ENCODE peak calls at places on chromosome 13, in five cellular contexts. One of them, this sample, is unnamed.

GRCh38 chr13:79810018-79810417 is 329.1 kb downstream of the NDFIP2 start:
- DNase-seq in CD4-positive, alpha-beta T cell: no peak
- DNase-seq in body of pancreas: no peak
- DNase-seq in A549: no peak
- DNase-seq in cardiac muscle cell: no peak
- DNase-seq in this sample: no peak

GRCh38 chr13:21676611-21677021 is 5.7 kb downstream of the FGF9 start:
- DNase-seq in CD4-positive, alpha-beta T cell: no peak
- DNase-seq in body of pancreas: peak; percentile 46
- DNase-seq in A549: no peak
- DNase-seq in cardiac muscle cell: no peak
- DNase-seq in this sample: no peak

GRCh38 chr13:37503287-37503686 is 95.3 kb downstream of the POSTN start:
- DNase-seq in CD4-positive, alpha-beta T cell: no peak
- DNase-seq in body of pancreas: no peak
- DNase-seq in A549: no peak
- DNase-seq in cardiac muscle cell: no peak
- DNase-seq in this sample: no peak

GRCh38 chr13:30906411-30906990 is 430 bp downstream of the MEDAG start:
- DNase-seq in CD4-positive, alpha-beta T cell: no peak
- DNase-seq in body of pancreas: no peak
- DNase-seq in A549: no peak
- DNase-seq in cardiac muscle cell: peak; percentile 33
- DNase-seq in this sample: no peak

GRCh38 chr13:113647351-113648217 is 10.4 kb downstream of the ATP4B start:
- DNase-seq in CD4-positive, alpha-beta T cell: no peak
- DNase-seq in body of pancreas: peak; percentile 97
- DNase-seq in A549: peak; percentile 79
- DNase-seq in cardiac muscle cell: peak; percentile 45
- DNase-seq in this sample: no peak

GRCh38 chr13:60267498-60268202 is 103.9 kb upstream of the DIAPH3 start:
- DNase-seq in CD4-positive, alpha-beta T cell: peak; percentile 5
- DNase-seq in body of pancreas: peak; percentile 45
- DNase-seq in A549: peak; percentile 2
- DNase-seq in cardiac muscle cell: peak; percentile 9
- DNase-seq in this sample: no peak

GRCh38 chr13:23966691-23967615 is 69.7 kb upstream of the C1QTNF9B start:
- DNase-seq in CD4-positive, alpha-beta T cell: no peak
- DNase-seq in body of pancreas: no peak
- DNase-seq in A549: no peak
- DNase-seq in cardiac muscle cell: peak; percentile 40
- DNase-seq in this sample: no peak

GRCh38 chr13:46866150-46866549 is 30.7 kb downstream of the HTR2A start:
- DNase-seq in CD4-positive, alpha-beta T cell: no peak
- DNase-seq in body of pancreas: no peak
- DNase-seq in A549: peak; percentile 1
- DNase-seq in cardiac muscle cell: peak; percentile 85
- DNase-seq in this sample: no peak

GRCh38 chr13:48749144-48749543 is 95.4 kb downstream of the CYSLTR2 start:
- DNase-seq in CD4-positive, alpha-beta T cell: no peak
- DNase-seq in body of pancreas: no peak
- DNase-seq in A549: no peak
- DNase-seq in cardiac muscle cell: peak; percentile 34
- DNase-seq in this sample: no peak

GRCh38 chr13:111864566-111864965 is 202.4 kb upstream of the SOX1 start:
- DNase-seq in CD4-positive, alpha-beta T cell: no peak
- DNase-seq in body of pancreas: no peak
- DNase-seq in A549: no peak
- DNase-seq in cardiac muscle cell: no peak
- DNase-seq in this sample: no peak

GRCh38 chr13:30805132-30805537 is 69.8 kb downstream of the ALOX5AP start:
- DNase-seq in CD4-positive, alpha-beta T cell: no peak
- DNase-seq in body of pancreas: no peak
- DNase-seq in A549: no peak
- DNase-seq in cardiac muscle cell: no peak
- DNase-seq in this sample: no peak

GRCh38 chr13:93715866-93716265 is 489.3 kb downstream of the GPC6 start:
- DNase-seq in CD4-positive, alpha-beta T cell: no peak
- DNase-seq in body of pancreas: no peak
- DNase-seq in A549: no peak
- DNase-seq in cardiac muscle cell: no peak
- DNase-seq in this sample: no peak

GRCh38 chr13:46553521-46553885 is 533 bp downstream of the LRCH1 start:
- DNase-seq in CD4-positive, alpha-beta T cell: no peak
- DNase-seq in body of pancreas: no peak
- DNase-seq in A549: no peak
- DNase-seq in cardiac muscle cell: no peak
- DNase-seq in this sample: no peak

GRCh38 chr13:112253631-112254030 is 122.5 kb upstream of the SPACA7 start:
- DNase-seq in CD4-positive, alpha-beta T cell: no peak
- DNase-seq in body of pancreas: no peak
- DNase-seq in A549: no peak
- DNase-seq in cardiac muscle cell: no peak
- DNase-seq in this sample: no peak

GRCh38 chr13:29922281-29922821 is 71.9 kb upstream of the UBL3 start:
- DNase-seq in CD4-positive, alpha-beta T cell: no peak
- DNase-seq in body of pancreas: no peak
- DNase-seq in A549: peak; percentile 16
- DNase-seq in cardiac muscle cell: peak; percentile 25
- DNase-seq in this sample: no peak

GRCh38 chr13:51033431-51034185 is 77.5 kb downstream of the C13orf42 start:
- DNase-seq in CD4-positive, alpha-beta T cell: no peak
- DNase-seq in body of pancreas: no peak
- DNase-seq in A549: no peak
- DNase-seq in cardiac muscle cell: peak; percentile 5
- DNase-seq in this sample: no peak

GRCh38 chr13:67230774-67231480 is 791 bp upstream of the PCDH9 start:
- DNase-seq in CD4-positive, alpha-beta T cell: no peak
- DNase-seq in body of pancreas: peak; percentile 49
- DNase-seq in A549: peak; percentile 71
- DNase-seq in cardiac muscle cell: peak; percentile 79
- DNase-seq in this sample: peak; percentile 4

GRCh38 chr13:23993439-23993980 is 96.2 kb upstream of the C1QTNF9B start:
- DNase-seq in CD4-positive, alpha-beta T cell: no peak
- DNase-seq in body of pancreas: no peak
- DNase-seq in A549: no peak
- DNase-seq in cardiac muscle cell: no peak
- DNase-seq in this sample: no peak

GRCh38 chr13:73177911-73178565 is 119.2 kb downstream of the KLF5 start:
- DNase-seq in CD4-positive, alpha-beta T cell: no peak
- DNase-seq in body of pancreas: no peak
- DNase-seq in A549: no peak
- DNase-seq in cardiac muscle cell: no peak
- DNase-seq in this sample: no peak

GRCh38 chr13:30388401-30389283 is 33.7 kb upstream of the UBE2L5 start:
- DNase-seq in CD4-positive, alpha-beta T cell: no peak
- DNase-seq in body of pancreas: no peak
- DNase-seq in A549: no peak
- DNase-seq in cardiac muscle cell: peak; percentile 65
- DNase-seq in this sample: no peak

GRCh38 chr13:50441141-50441540 is 402.4 kb downstream of the DLEU7 start:
- DNase-seq in CD4-positive, alpha-beta T cell: no peak
- DNase-seq in body of pancreas: no peak
- DNase-seq in A549: no peak
- DNase-seq in cardiac muscle cell: no peak
- DNase-seq in this sample: no peak

GRCh38 chr13:24626449-24626848 is 53.8 kb upstream of the ATP12A start:
- DNase-seq in CD4-positive, alpha-beta T cell: peak; percentile 15
- DNase-seq in body of pancreas: no peak
- DNase-seq in A549: no peak
- DNase-seq in cardiac muscle cell: no peak
- DNase-seq in this sample: no peak

GRCh38 chr13:107767119-107767518 is 448.2 kb downstream of the LIG4 start:
- DNase-seq in CD4-positive, alpha-beta T cell: no peak
- DNase-seq in body of pancreas: no peak
- DNase-seq in A549: no peak
- DNase-seq in cardiac muscle cell: no peak
- DNase-seq in this sample: no peak

GRCh38 chr13:111868716-111869115 is 198.2 kb upstream of the SOX1 start:
- DNase-seq in CD4-positive, alpha-beta T cell: no peak
- DNase-seq in body of pancreas: no peak
- DNase-seq in A549: no peak
- DNase-seq in cardiac muscle cell: no peak
- DNase-seq in this sample: no peak

GRCh38 chr13:54593504-54593903 is 1564.9 kb downstream of the OLFM4 start:
- DNase-seq in CD4-positive, alpha-beta T cell: no peak
- DNase-seq in body of pancreas: no peak
- DNase-seq in A549: no peak
- DNase-seq in cardiac muscle cell: no peak
- DNase-seq in this sample: no peak

GRCh38 chr13:33721719-33722118 is 96.2 kb upstream of the RFC3 start:
- DNase-seq in CD4-positive, alpha-beta T cell: no peak
- DNase-seq in body of pancreas: no peak
- DNase-seq in A549: peak; percentile 19
- DNase-seq in cardiac muscle cell: peak; percentile 50
- DNase-seq in this sample: no peak

GRCh38 chr13:23901365-23901764 is 4.1 kb upstream of the C1QTNF9B start:
- DNase-seq in CD4-positive, alpha-beta T cell: no peak
- DNase-seq in body of pancreas: no peak
- DNase-seq in A549: no peak
- DNase-seq in cardiac muscle cell: no peak
- DNase-seq in this sample: no peak

GRCh38 chr13:35621989-35622388 is 145.5 kb upstream of the MAB21L1 start:
- DNase-seq in CD4-positive, alpha-beta T cell: no peak
- DNase-seq in body of pancreas: no peak
- DNase-seq in A549: peak; percentile 1
- DNase-seq in cardiac muscle cell: peak; percentile 24
- DNase-seq in this sample: no peak

GRCh38 chr13:85806553-85807175 is 7.4 kb upstream of the SLITRK6 start:
- DNase-seq in CD4-positive, alpha-beta T cell: no peak
- DNase-seq in body of pancreas: no peak
- DNase-seq in A549: peak; percentile 61
- DNase-seq in cardiac muscle cell: peak; percentile 75
- DNase-seq in this sample: no peak

GRCh38 chr13:101393140-101393539 is 23.2 kb downstream of the NALCN start:
- DNase-seq in CD4-positive, alpha-beta T cell: no peak
- DNase-seq in body of pancreas: peak; percentile 77
- DNase-seq in A549: no peak
- DNase-seq in cardiac muscle cell: no peak
- DNase-seq in this sample: no peak
- H3K9me3 ChIP-seq in CD4-positive, alpha-beta T cell: no peaks in the 10 kb centered on the region
- H3K9me3 ChIP-seq in body of pancreas: no peaks in the 10 kb centered on the region
- H3K9me3 ChIP-seq in A549: no peaks in the 10 kb centered on the region
- H3K9me3 ChIP-seq in cardiac muscle cell: no peaks in the 10 kb centered on the region
- H3K9me3 ChIP-seq in this sample: no peaks in the 10 kb centered on the region

GRCh38 chr13:40875048-40875447 is 85.6 kb downstream of the SLC25A15 start:
- DNase-seq in CD4-positive, alpha-beta T cell: no peak
- DNase-seq in body of pancreas: no peak
- DNase-seq in A549: no peak
- DNase-seq in cardiac muscle cell: no peak
- DNase-seq in this sample: no peak
- H3K9me3 ChIP-seq in CD4-positive, alpha-beta T cell: peaks cover 61% of the 10 kb centered on the region
- H3K9me3 ChIP-seq in body of pancreas: no peaks in the 10 kb centered on the region
- H3K9me3 ChIP-seq in A549: peaks cover 2% of the 10 kb centered on the region
- H3K9me3 ChIP-seq in cardiac muscle cell: no peaks in the 10 kb centered on the region
- H3K9me3 ChIP-seq in this sample: peaks cover 5% of the 10 kb centered on the region

DNA sequence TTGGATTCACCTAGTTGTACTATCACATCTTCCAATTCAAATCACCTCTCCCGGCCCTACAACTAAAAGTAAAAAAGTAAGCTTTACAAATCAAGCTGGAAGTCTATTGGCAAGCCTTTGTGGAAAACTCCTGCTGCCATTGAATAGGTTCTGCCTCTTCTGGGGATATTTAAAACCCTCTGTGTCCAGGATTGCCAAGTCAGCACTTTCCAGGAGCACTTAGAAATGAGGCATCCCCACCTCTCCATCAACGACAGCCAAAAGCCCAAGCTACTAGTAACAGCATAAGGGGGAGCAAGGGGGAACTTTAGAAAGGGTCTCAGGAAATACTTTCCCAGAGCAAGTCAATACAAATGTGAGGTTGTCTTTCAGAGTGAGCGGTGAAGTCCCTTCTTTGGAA is 85.0 kb upstream of the OBI1 start:
- DNase-seq in CD4-positive, alpha-beta T cell: no peak
- DNase-seq in body of pancreas: no peak
- DNase-seq in A549: no peak
- DNase-seq in cardiac muscle cell: no peak
- DNase-seq in this sample: no peak
- H3K9me3 ChIP-seq in CD4-positive, alpha-beta T cell: no peaks in the 10 kb centered on the region
- H3K9me3 ChIP-seq in body of pancreas: no peaks in the 10 kb centered on the region
- H3K9me3 ChIP-seq in A549: no peaks in the 10 kb centered on the region
- H3K9me3 ChIP-seq in cardiac muscle cell: no peaks in the 10 kb centered on the region
- H3K9me3 ChIP-seq in this sample: no peaks in the 10 kb centered on the region

DNA sequence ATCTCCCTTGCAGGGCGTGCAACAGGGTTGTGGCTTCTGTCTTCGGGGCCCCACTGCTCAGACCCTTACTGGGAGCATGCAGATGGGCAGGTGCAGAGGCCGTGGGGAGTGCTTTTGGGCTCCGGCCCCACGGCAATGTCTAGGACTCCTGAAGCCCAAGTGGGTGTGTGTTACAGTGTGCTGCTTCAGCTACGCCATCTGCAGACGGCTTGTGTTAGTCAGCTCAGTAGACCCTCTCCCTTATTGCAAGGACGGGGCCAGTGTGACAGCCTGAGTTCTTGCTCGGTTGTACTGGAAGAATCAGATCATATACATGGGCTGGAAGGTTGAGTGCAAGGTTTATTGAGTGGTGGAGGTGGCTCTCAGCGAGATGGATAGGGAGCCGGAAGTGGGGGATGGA is 39.3 kb downstream of the DNAJC3 start:
- DNase-seq in CD4-positive, alpha-beta T cell: no peak
- DNase-seq in body of pancreas: no peak
- DNase-seq in A549: no peak
- DNase-seq in cardiac muscle cell: no peak
- DNase-seq in this sample: no peak
- H3K9me3 ChIP-seq in CD4-positive, alpha-beta T cell: no peaks in the 10 kb centered on the region
- H3K9me3 ChIP-seq in body of pancreas: no peaks in the 10 kb centered on the region
- H3K9me3 ChIP-seq in A549: peaks cover 10% of the 10 kb centered on the region
- H3K9me3 ChIP-seq in cardiac muscle cell: no peaks in the 10 kb centered on the region
- H3K9me3 ChIP-seq in this sample: no peaks in the 10 kb centered on the region

GRCh38 chr13:18956473-18957078 is 225.0 kb downstream of the TUBA3C start:
- DNase-seq in CD4-positive, alpha-beta T cell: no peak
- DNase-seq in body of pancreas: no peak
- DNase-seq in A549: no peak
- DNase-seq in cardiac muscle cell: no peak
- DNase-seq in this sample: no peak

GRCh38 chr13:18960637-18961227 is 220.9 kb downstream of the TUBA3C start:
- DNase-seq in CD4-positive, alpha-beta T cell: no peak
- DNase-seq in body of pancreas: no peak
- DNase-seq in A549: no peak
- DNase-seq in cardiac muscle cell: no peak
- DNase-seq in this sample: no peak

GRCh38 chr13:18961383-18962117 is 220.1 kb downstream of the TUBA3C start:
- DNase-seq in CD4-positive, alpha-beta T cell: no peak
- DNase-seq in body of pancreas: no peak
- DNase-seq in A549: no peak
- DNase-seq in cardiac muscle cell: no peak
- DNase-seq in this sample: no peak

GRCh38 chr13:18959996-18960395 is 221.6 kb downstream of the TUBA3C start:
- DNase-seq in CD4-positive, alpha-beta T cell: no peak
- DNase-seq in body of pancreas: no peak
- DNase-seq in A549: no peak
- DNase-seq in cardiac muscle cell: no peak
- DNase-seq in this sample: no peak

GRCh38 chr13:18959229-18959628 is 222.4 kb downstream of the TUBA3C start:
- DNase-seq in CD4-positive, alpha-beta T cell: no peak
- DNase-seq in body of pancreas: no peak
- DNase-seq in A549: no peak
- DNase-seq in cardiac muscle cell: no peak
- DNase-seq in this sample: no peak
- H3K9me3 ChIP-seq in CD4-positive, alpha-beta T cell: peaks cover 8% of the 10 kb centered on the region
- H3K9me3 ChIP-seq in body of pancreas: peaks cover 3% of the 10 kb centered on the region
- H3K9me3 ChIP-seq in A549: no peaks in the 10 kb centered on the region
- H3K9me3 ChIP-seq in cardiac muscle cell: no peaks in the 10 kb centered on the region
- H3K9me3 ChIP-seq in this sample: no peaks in the 10 kb centered on the region

This sample was measured in T-helper 17 cell.